ENCODE peak calls at places on chromosomes 5 and 9, in six cellular contexts. One of them, this sample, is unnamed.

GRCh38 chr5:86971034-86971511 is 296.6 kb upstream of the RASA1 start:
- DNase-seq in SK-N-SH: no peak
- DNase-seq in neural progenitor cell: no peak
- DNase-seq in brain microvascular endothelial cell: peak; percentile 11
- DNase-seq in A673: peak; percentile 44
- DNase-seq in CD8-positive, alpha-beta T cell: no peak
- DNase-seq in this sample: peak; percentile 45

GRCh38 chr5:178121450-178122276 is 8.3 kb downstream of the N4BP3 start:
- DNase-seq in CD8-positive, alpha-beta T cell: no peak
- DNase-seq in brain microvascular endothelial cell: no peak
- DNase-seq in SK-N-SH: peak; percentile 57
- DNase-seq in A673: no peak
- DNase-seq in neural progenitor cell: no peak
- DNase-seq in this sample: no peak

GRCh38 chr9:132169672-132170392 is 8.0 kb downstream of the NTNG2 start:
- DNase-seq in brain microvascular endothelial cell: no peak
- DNase-seq in A673: peak; percentile 73
- DNase-seq in SK-N-SH: peak; percentile 80
- DNase-seq in CD8-positive, alpha-beta T cell: peak; percentile 59
- DNase-seq in neural progenitor cell: peak; percentile 88
- DNase-seq in this sample: peak; percentile 59

GRCh38 chr9:36744678-36745077 is 172.0 kb downstream of the MELK start:
- DNase-seq in neural progenitor cell: no peak
- DNase-seq in A673: no peak
- DNase-seq in CD8-positive, alpha-beta T cell: no peak
- DNase-seq in brain microvascular endothelial cell: no peak
- DNase-seq in SK-N-SH: peak; percentile 53
- DNase-seq in this sample: no peak

GRCh38 chr9:2012347-2012746 is 2.8 kb upstream of the SMARCA2 start:
- DNase-seq in A673: no peak
- DNase-seq in brain microvascular endothelial cell: no peak
- DNase-seq in SK-N-SH: no peak
- DNase-seq in neural progenitor cell: no peak
- DNase-seq in CD8-positive, alpha-beta T cell: no peak
- DNase-seq in this sample: no peak

GRCh38 chr9:133477992-133478850 is 678 bp downstream of the SLC2A6 start:
- DNase-seq in brain microvascular endothelial cell: peak; percentile 14
- DNase-seq in A673: no peak
- DNase-seq in CD8-positive, alpha-beta T cell: no peak
- DNase-seq in SK-N-SH: no peak
- DNase-seq in neural progenitor cell: peak; percentile 65
- DNase-seq in this sample: peak; percentile 50

GRCh38 chr5:8399471-8399870 is 530.5 kb downstream of the MTRR start:
- DNase-seq in brain microvascular endothelial cell: no peak
- DNase-seq in SK-N-SH: no peak
- DNase-seq in neural progenitor cell: no peak
- DNase-seq in A673: no peak
- DNase-seq in CD8-positive, alpha-beta T cell: no peak
- DNase-seq in this sample: no peak

GRCh38 chr9:129446828-129447550 is 173.9 kb downstream of the C9orf50 start:
- DNase-seq in neural progenitor cell: no peak
- DNase-seq in SK-N-SH: no peak
- DNase-seq in CD8-positive, alpha-beta T cell: no peak
- DNase-seq in brain microvascular endothelial cell: no peak
- DNase-seq in A673: peak; percentile 53
- DNase-seq in this sample: no peak

GRCh38 chr5:136642976-136643375 is 277.6 kb upstream of the TRPC7 start:
- DNase-seq in CD8-positive, alpha-beta T cell: no peak
- DNase-seq in A673: no peak
- DNase-seq in neural progenitor cell: no peak
- DNase-seq in brain microvascular endothelial cell: no peak
- DNase-seq in SK-N-SH: no peak
- DNase-seq in this sample: no peak

GRCh38 chr9:71504636-71505035 is 263.7 kb downstream of the CEMIP2 start:
- DNase-seq in brain microvascular endothelial cell: no peak
- DNase-seq in neural progenitor cell: no peak
- DNase-seq in SK-N-SH: no peak
- DNase-seq in CD8-positive, alpha-beta T cell: no peak
- DNase-seq in A673: no peak
- DNase-seq in this sample: peak; percentile 85

GRCh38 chr5:81315336-81315735 is 13.9 kb downstream of the ZCCHC9 start:
- DNase-seq in neural progenitor cell: no peak
- DNase-seq in A673: peak; percentile 24
- DNase-seq in CD8-positive, alpha-beta T cell: no peak
- DNase-seq in brain microvascular endothelial cell: peak; percentile 11
- DNase-seq in SK-N-SH: no peak
- DNase-seq in this sample: peak; percentile 63

GRCh38 chr5:95759634-95760033 is 28.5 kb downstream of the RHOBTB3 start:
- DNase-seq in CD8-positive, alpha-beta T cell: no peak
- DNase-seq in A673: no peak
- DNase-seq in neural progenitor cell: no peak
- DNase-seq in brain microvascular endothelial cell: peak; percentile 63
- DNase-seq in SK-N-SH: no peak
- DNase-seq in this sample: no peak

DNA sequence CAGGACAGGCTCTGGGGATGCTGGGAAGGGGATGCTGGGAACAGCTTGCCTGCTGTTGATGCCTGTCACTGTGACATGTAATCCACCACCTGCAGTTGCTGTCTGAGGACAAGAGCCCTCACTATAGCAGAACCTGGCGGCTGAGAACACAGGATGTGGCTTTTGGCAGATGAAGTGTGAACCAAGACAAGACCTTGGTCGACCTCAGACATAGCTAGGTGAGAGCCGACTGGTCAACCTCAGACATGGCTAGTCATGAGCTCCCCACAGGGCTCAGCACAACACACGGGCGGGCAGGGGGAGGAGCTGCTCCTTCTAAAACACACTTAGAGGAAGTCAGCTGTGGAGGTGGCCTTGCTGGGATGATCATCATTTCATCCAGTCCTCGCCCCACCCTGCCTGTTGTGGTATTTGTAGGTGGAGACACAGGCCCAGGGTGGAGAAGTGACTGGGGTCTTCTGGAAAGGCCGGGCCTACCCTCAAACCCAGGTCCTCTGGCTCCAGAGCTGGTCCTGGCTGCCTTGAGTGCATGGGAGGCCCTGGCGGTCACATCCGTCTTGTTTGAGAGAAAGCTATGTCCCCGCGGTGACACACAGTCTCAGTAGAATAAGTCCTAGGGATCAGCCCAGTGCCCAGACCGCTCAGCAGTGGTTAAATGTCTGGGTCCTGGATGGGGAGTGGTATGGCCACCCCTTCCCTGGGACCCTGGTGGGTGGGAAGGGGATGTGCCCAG is 6.1 kb downstream of the SUSD3 start:
- DNase-seq in SK-N-SH: no peak
- DNase-seq in neural progenitor cell: no peak
- DNase-seq in brain microvascular endothelial cell: no peak
- DNase-seq in CD8-positive, alpha-beta T cell: peak; percentile 89
- DNase-seq in A673: no peak
- DNase-seq in this sample: no peak
- H3K4me3 ChIP-seq in SK-N-SH: no peak overlapping the region
- H3K4me3 ChIP-seq in neural progenitor cell: no peak overlapping the region
- H3K4me3 ChIP-seq in brain microvascular endothelial cell: no peak overlapping the region
- H3K4me3 ChIP-seq in CD8-positive, alpha-beta T cell: peak overlapping the region; percentile 91
- H3K4me3 ChIP-seq in A673: no peak overlapping the region
- H3K4me3 ChIP-seq in this sample: no peak overlapping the region

DNA sequence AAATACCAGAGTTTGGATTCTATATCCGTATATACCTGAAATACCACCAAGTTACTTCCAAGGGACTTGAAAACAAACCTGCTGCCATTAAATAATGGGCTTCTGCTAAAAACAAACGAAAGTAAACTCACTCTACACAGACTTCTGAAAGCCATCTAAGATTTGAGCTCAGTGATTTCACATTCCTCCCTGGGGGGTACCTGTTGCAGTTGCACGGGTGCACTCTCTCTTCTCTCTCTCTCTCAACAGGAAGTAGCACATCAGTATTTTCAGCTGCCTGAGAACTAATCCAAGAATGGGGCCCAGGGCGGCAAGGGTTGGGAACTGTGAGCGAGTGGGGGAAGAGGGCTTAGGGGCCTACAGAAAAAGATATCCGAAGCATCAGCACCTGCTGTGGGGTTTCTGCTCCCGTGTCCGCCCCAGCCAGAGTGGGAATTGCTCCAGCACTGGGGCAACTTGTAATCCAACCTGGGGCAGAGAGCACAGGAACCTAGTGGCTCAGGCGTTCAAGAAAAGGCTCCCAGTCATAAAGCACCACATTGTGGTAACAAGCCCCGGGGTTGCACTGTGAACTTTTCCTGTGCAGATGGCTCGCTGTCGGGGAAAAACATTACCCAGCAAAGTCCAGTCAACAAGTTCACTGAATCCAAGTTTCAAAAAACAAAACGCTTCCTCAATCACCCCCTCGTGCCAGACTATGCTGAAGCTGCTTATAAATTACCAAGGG is 99.8 kb downstream of the EFNA5 start:
- DNase-seq in SK-N-SH: no peak
- DNase-seq in A673: no peak
- DNase-seq in neural progenitor cell: peak; percentile 48
- DNase-seq in brain microvascular endothelial cell: peak; percentile 21
- DNase-seq in CD8-positive, alpha-beta T cell: peak; percentile 18
- DNase-seq in this sample: peak; percentile 48
- H3K4me3 ChIP-seq in SK-N-SH: no peak overlapping the region
- H3K4me3 ChIP-seq in A673: no peak overlapping the region
- H3K4me3 ChIP-seq in neural progenitor cell: peak overlapping the region; percentile 27
- H3K4me3 ChIP-seq in brain microvascular endothelial cell: no peak overlapping the region
- H3K4me3 ChIP-seq in CD8-positive, alpha-beta T cell: no peak overlapping the region
- H3K4me3 ChIP-seq in this sample: no peak overlapping the region

DNA sequence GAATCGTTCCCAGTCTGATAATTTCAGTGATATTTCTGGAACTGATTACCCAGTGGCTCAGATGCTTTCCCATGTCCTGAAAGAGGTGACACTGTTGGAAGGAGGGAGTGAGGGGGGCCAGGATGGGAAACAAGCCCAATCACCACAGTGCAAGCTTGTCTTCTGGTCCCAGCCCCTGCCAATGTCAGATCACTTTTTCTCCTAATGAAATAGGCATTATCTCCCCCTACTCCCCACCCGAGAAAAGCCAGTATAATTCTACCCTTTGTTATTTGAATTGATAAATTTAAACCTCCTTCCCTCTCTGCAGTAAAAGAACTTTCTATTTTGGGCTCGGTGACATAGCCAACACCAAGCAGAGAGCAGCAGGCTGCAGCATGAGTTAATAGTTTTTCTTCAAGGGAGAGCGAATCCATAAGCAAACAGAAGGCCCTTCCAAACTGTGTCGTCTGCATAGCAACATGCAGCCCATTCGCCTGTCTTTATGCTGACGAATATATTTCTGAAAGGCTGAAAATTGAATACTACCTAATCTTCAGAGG is 14.6 kb upstream of the PPP2CA start:
- DNase-seq in neural progenitor cell: peak; percentile 17
- DNase-seq in brain microvascular endothelial cell: peak; percentile 77
- DNase-seq in A673: no peak
- DNase-seq in SK-N-SH: peak; percentile 24
- DNase-seq in CD8-positive, alpha-beta T cell: no peak
- DNase-seq in this sample: peak; percentile 77
- H3K4me3 ChIP-seq in neural progenitor cell: no peak overlapping the region
- H3K4me3 ChIP-seq in brain microvascular endothelial cell: no peak overlapping the region
- H3K4me3 ChIP-seq in A673: no peak overlapping the region
- H3K4me3 ChIP-seq in SK-N-SH: no peak overlapping the region
- H3K4me3 ChIP-seq in CD8-positive, alpha-beta T cell: no peak overlapping the region
- H3K4me3 ChIP-seq in this sample: no peak overlapping the region

GRCh38 chr9:84261082-84261746 is 79.3 kb downstream of the SLC28A3 start:
- DNase-seq in CD8-positive, alpha-beta T cell: peak; percentile 52
- DNase-seq in A673: peak; percentile 82
- DNase-seq in brain microvascular endothelial cell: peak; percentile 66
- DNase-seq in neural progenitor cell: peak; percentile 89
- DNase-seq in SK-N-SH: peak; percentile 69
- DNase-seq in this sample: peak; percentile 83
- H3K4me3 ChIP-seq in CD8-positive, alpha-beta T cell: no peak overlapping the region
- H3K4me3 ChIP-seq in A673: no peak overlapping the region
- H3K4me3 ChIP-seq in brain microvascular endothelial cell: no peak overlapping the region
- H3K4me3 ChIP-seq in neural progenitor cell: no peak overlapping the region
- H3K4me3 ChIP-seq in SK-N-SH: no peak overlapping the region
- H3K4me3 ChIP-seq in this sample: no peak overlapping the region

DNA sequence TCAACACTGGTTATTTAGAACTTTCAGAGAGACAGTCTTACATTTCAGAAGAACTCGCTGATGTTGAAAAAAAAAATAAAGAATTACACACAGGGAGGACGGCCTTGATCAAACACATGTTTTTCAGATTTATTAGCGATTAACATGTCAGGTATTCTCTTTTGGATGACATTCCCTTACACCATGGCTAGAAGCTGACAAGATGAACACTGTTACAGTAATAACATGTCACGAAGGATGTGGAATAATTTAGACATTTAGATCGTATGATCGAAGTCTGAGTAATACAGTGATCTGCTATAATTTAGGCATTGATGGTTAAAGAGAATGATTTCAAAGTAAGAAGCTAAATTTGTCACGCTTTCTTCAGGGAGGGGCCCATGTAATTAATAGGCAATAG is 24.6 kb upstream of the FBXL7 start:
- DNase-seq in CD8-positive, alpha-beta T cell: no peak
- DNase-seq in A673: no peak
- DNase-seq in brain microvascular endothelial cell: no peak
- DNase-seq in neural progenitor cell: no peak
- DNase-seq in SK-N-SH: no peak
- DNase-seq in this sample: no peak
- H3K4me3 ChIP-seq in CD8-positive, alpha-beta T cell: no peak overlapping the region
- H3K4me3 ChIP-seq in A673: no peak overlapping the region
- H3K4me3 ChIP-seq in brain microvascular endothelial cell: no peak overlapping the region
- H3K4me3 ChIP-seq in neural progenitor cell: no peak overlapping the region
- H3K4me3 ChIP-seq in SK-N-SH: no peak overlapping the region
- H3K4me3 ChIP-seq in this sample: no peak overlapping the region

GRCh38 chr5:36939969-36940858 is 63.6 kb downstream of the NIPBL start:
- DNase-seq in brain microvascular endothelial cell: no peak
- DNase-seq in A673: no peak
- DNase-seq in CD8-positive, alpha-beta T cell: no peak
- DNase-seq in neural progenitor cell: no peak
- DNase-seq in SK-N-SH: no peak
- DNase-seq in this sample: peak; percentile 21
- H3K4me3 ChIP-seq in brain microvascular endothelial cell: no peak overlapping the region
- H3K4me3 ChIP-seq in A673: no peak overlapping the region
- H3K4me3 ChIP-seq in CD8-positive, alpha-beta T cell: no peak overlapping the region
- H3K4me3 ChIP-seq in neural progenitor cell: no peak overlapping the region
- H3K4me3 ChIP-seq in SK-N-SH: no peak overlapping the region
- H3K4me3 ChIP-seq in this sample: no peak overlapping the region

GRCh38 chr9:99851028-99851822 is 29.5 kb downstream of the NR4A3 start:
- DNase-seq in SK-N-SH: no peak
- DNase-seq in brain microvascular endothelial cell: no peak
- DNase-seq in A673: peak; percentile 12
- DNase-seq in neural progenitor cell: no peak
- DNase-seq in CD8-positive, alpha-beta T cell: peak; percentile 38
- DNase-seq in this sample: no peak
- H3K4me3 ChIP-seq in SK-N-SH: no peak overlapping the region
- H3K4me3 ChIP-seq in brain microvascular endothelial cell: no peak overlapping the region
- H3K4me3 ChIP-seq in A673: no peak overlapping the region
- H3K4me3 ChIP-seq in neural progenitor cell: no peak overlapping the region
- H3K4me3 ChIP-seq in CD8-positive, alpha-beta T cell: no peak overlapping the region
- H3K4me3 ChIP-seq in this sample: no peak overlapping the region

DNA sequence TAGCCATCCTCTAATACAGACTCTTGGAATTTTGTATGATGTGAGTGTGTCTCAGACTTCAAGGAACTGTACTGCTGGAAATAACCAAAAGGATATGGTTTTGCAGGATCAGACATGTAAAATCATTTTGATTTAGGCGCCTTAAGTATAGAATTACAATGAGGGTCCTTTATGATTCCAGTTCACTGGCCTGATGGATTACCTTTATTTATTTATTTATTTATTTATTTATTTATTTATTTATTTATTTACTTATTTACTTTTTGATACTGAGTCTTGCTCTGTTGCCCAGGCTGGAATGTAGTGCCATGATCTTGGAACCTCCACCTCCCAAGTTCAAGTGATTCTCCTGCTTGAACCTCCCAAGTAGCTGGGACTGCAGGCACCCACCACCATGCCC is 37.9 kb upstream of the ROPN1L start:
- DNase-seq in A673: no peak
- DNase-seq in CD8-positive, alpha-beta T cell: no peak
- DNase-seq in neural progenitor cell: no peak
- DNase-seq in brain microvascular endothelial cell: no peak
- DNase-seq in SK-N-SH: no peak
- DNase-seq in this sample: no peak
- H3K4me3 ChIP-seq in A673: no peak overlapping the region
- H3K4me3 ChIP-seq in CD8-positive, alpha-beta T cell: no peak overlapping the region
- H3K4me3 ChIP-seq in neural progenitor cell: no peak overlapping the region
- H3K4me3 ChIP-seq in brain microvascular endothelial cell: no peak overlapping the region
- H3K4me3 ChIP-seq in SK-N-SH: no peak overlapping the region
- H3K4me3 ChIP-seq in this sample: no peak overlapping the region